ENCODE peak calls at places on chromosome 16, in nine cellular contexts. One of them, this sample, is unnamed.
A peak's percentile ranks its signal among the peaks of the same experiment; 100 is the strongest.

GRCh38 chr16:66266436-66267286 is 99.8 kb upstream of the CDH5 start:
- DNase-seq in stomach: no peak
- DNase-seq in transverse colon: peak; percentile 27
- DNase-seq in tibial nerve: peak; percentile 71
- DNase-seq in H1: no peak
- DNase-seq in ovary: peak; percentile 75
- DNase-seq in GM12878: no peak
- DNase-seq in sigmoid colon: peak; percentile 86
- DNase-seq in A549: no peak
- DNase-seq in this sample: no peak

GRCh38 chr16:57141822-57142631 is 43.8 kb downstream of the PSME3IP1 start:
- DNase-seq in tibial nerve: no peak
- DNase-seq in A549: no peak
- DNase-seq in GM12878: no peak
- DNase-seq in H1: no peak
- DNase-seq in ovary: no peak
- DNase-seq in transverse colon: no peak
- DNase-seq in stomach: no peak
- DNase-seq in sigmoid colon: peak; percentile 56
- DNase-seq in this sample: no peak

GRCh38 chr16:10895053-10895946 is 18.3 kb downstream of the CIITA start:
- DNase-seq in tibial nerve: no peak
- DNase-seq in GM12878: no peak
- DNase-seq in A549: no peak
- DNase-seq in stomach: no peak
- DNase-seq in transverse colon: peak; percentile 33
- DNase-seq in ovary: peak; percentile 62
- DNase-seq in H1: peak; percentile 38
- DNase-seq in sigmoid colon: no peak
- DNase-seq in this sample: no peak

GRCh38 chr16:83231771-83232170 is 576.0 kb upstream of the HSBP1 start:
- DNase-seq in sigmoid colon: no peak
- DNase-seq in H1: no peak
- DNase-seq in A549: no peak
- DNase-seq in stomach: no peak
- DNase-seq in GM12878: no peak
- DNase-seq in ovary: no peak
- DNase-seq in tibial nerve: no peak
- DNase-seq in transverse colon: no peak
- DNase-seq in this sample: no peak

GRCh38 chr16:67660564-67661028 is at the start of gene PARD6A:
- DNase-seq in stomach: peak; percentile 94
- DNase-seq in GM12878: peak; percentile 87
- DNase-seq in sigmoid colon: peak; percentile 99
- DNase-seq in ovary: peak; percentile 96
- DNase-seq in tibial nerve: peak; percentile 90
- DNase-seq in transverse colon: peak; percentile 95
- DNase-seq in A549: peak; percentile 96
- DNase-seq in H1: peak; percentile 93
- DNase-seq in this sample: peak; percentile 98

GRCh38 chr16:68070811-68071546 is 14.2 kb upstream of the NFATC3 start:
- DNase-seq in tibial nerve: no peak
- DNase-seq in H1: no peak
- DNase-seq in A549: no peak
- DNase-seq in transverse colon: no peak
- DNase-seq in GM12878: no peak
- DNase-seq in stomach: no peak
- DNase-seq in ovary: no peak
- DNase-seq in sigmoid colon: no peak
- DNase-seq in this sample: no peak

GRCh38 chr16:4521971-4522623 is 16.5 kb downstream of the CDIP1 start:
- DNase-seq in stomach: no peak
- DNase-seq in GM12878: no peak
- DNase-seq in sigmoid colon: no peak
- DNase-seq in ovary: peak; percentile 52
- DNase-seq in transverse colon: no peak
- DNase-seq in A549: no peak
- DNase-seq in tibial nerve: no peak
- DNase-seq in H1: no peak
- DNase-seq in this sample: no peak

GRCh38 chr16:62213763-62214162 is 177.5 kb upstream of the CDH8 start:
- DNase-seq in GM12878: no peak
- DNase-seq in stomach: no peak
- DNase-seq in ovary: no peak
- DNase-seq in H1: peak; percentile 29
- DNase-seq in sigmoid colon: no peak
- DNase-seq in A549: peak; percentile 6
- DNase-seq in transverse colon: no peak
- DNase-seq in tibial nerve: no peak
- DNase-seq in this sample: no peak

GRCh38 chr16:88920618-88921602 is 54.5 kb upstream of the PABPN1L start:
- DNase-seq in stomach: peak; percentile 58
- DNase-seq in transverse colon: peak; percentile 70
- DNase-seq in H1: no peak
- DNase-seq in sigmoid colon: peak; percentile 87
- DNase-seq in tibial nerve: peak; percentile 61
- DNase-seq in GM12878: no peak
- DNase-seq in A549: no peak
- DNase-seq in ovary: no peak
- DNase-seq in this sample: peak; percentile 93

GRCh38 chr16:23836404-23837291 is 865 bp downstream of the PRKCB start:
- DNase-seq in stomach: peak; percentile 48
- DNase-seq in tibial nerve: no peak
- DNase-seq in ovary: no peak
- DNase-seq in H1: no peak
- DNase-seq in A549: no peak
- DNase-seq in sigmoid colon: peak; percentile 65
- DNase-seq in transverse colon: peak; percentile 49
- DNase-seq in GM12878: no peak
- DNase-seq in this sample: no peak

GRCh38 chr16:26578748-26579147 is 488.0 kb upstream of the C16orf82 start:
- DNase-seq in sigmoid colon: no peak
- DNase-seq in A549: no peak
- DNase-seq in transverse colon: no peak
- DNase-seq in H1: no peak
- DNase-seq in GM12878: no peak
- DNase-seq in stomach: no peak
- DNase-seq in ovary: no peak
- DNase-seq in tibial nerve: no peak
- DNase-seq in this sample: no peak

GRCh38 chr16:48492131-48492530 is 106.9 kb upstream of the SIAH1 start:
- DNase-seq in transverse colon: no peak
- DNase-seq in GM12878: no peak
- DNase-seq in ovary: no peak
- DNase-seq in stomach: no peak
- DNase-seq in H1: no peak
- DNase-seq in sigmoid colon: no peak
- DNase-seq in A549: no peak
- DNase-seq in tibial nerve: no peak
- DNase-seq in this sample: no peak

GRCh38 chr16:9364721-9365693 is 273.6 kb downstream of the HAPSTR1 start:
- DNase-seq in ovary: no peak
- DNase-seq in tibial nerve: peak; percentile 33
- DNase-seq in sigmoid colon: peak; percentile 97
- DNase-seq in H1: no peak
- DNase-seq in stomach: no peak
- DNase-seq in GM12878: no peak
- DNase-seq in transverse colon: peak; percentile 66
- DNase-seq in A549: no peak
- DNase-seq in this sample: peak; percentile 93
- TF ChIP-seq EP300 in ovary: peak; percentile 13
- TF ChIP-seq EP300 in tibial nerve: peak; percentile 88
- TF ChIP-seq EP300 in sigmoid colon: no peak
- TF ChIP-seq EP300 in H1: no peak
- TF ChIP-seq EP300 in stomach: peak; percentile 57
- TF ChIP-seq EP300 in GM12878: no peak
- TF ChIP-seq EP300 in transverse colon: peak; percentile 18
- TF ChIP-seq EP300 in A549: no peak
- TF ChIP-seq EP300 in this sample: peak; percentile 36

GRCh38 chr16:75279277-75279676 is 27.9 kb upstream of the BCAR1 start:
- DNase-seq in GM12878: no peak
- DNase-seq in tibial nerve: no peak
- DNase-seq in stomach: no peak
- DNase-seq in H1: no peak
- DNase-seq in ovary: no peak
- DNase-seq in A549: no peak
- DNase-seq in sigmoid colon: no peak
- DNase-seq in transverse colon: no peak
- DNase-seq in this sample: no peak
- TF ChIP-seq EP300 in GM12878: no peak
- TF ChIP-seq EP300 in tibial nerve: no peak
- TF ChIP-seq EP300 in stomach: no peak
- TF ChIP-seq EP300 in H1: no peak
- TF ChIP-seq EP300 in ovary: no peak
- TF ChIP-seq EP300 in A549: no peak
- TF ChIP-seq EP300 in sigmoid colon: no peak
- TF ChIP-seq EP300 in transverse colon: no peak
- TF ChIP-seq EP300 in this sample: no peak

DNA sequence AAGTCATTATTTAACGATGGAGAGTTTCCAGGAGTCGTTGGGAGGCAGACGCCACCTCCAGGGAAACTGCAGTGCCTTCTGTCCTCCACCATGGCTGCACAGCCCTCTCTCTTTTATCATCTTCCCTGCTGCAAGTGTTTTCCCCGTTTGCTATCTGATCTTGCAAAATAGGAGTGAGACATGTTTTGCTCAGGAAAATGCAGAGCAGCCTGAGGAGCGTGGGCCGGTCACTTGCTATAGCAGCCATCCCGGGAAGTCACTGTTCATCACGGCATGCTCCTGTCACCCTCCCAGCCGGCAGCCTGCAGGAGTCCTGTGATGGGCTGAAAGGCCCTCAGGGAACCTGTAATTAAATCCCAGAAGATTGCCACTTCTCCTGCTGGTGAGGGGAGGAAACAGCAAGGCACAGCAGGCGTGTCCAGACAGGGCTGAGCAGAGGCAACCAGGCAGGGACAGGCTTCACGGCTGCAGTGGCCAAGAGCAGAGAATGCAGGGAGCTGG is 143.1 kb downstream of the GSG1L start:
- DNase-seq in ovary: no peak
- DNase-seq in A549: peak; percentile 20
- DNase-seq in transverse colon: no peak
- DNase-seq in tibial nerve: no peak
- DNase-seq in stomach: no peak
- DNase-seq in sigmoid colon: no peak
- DNase-seq in GM12878: no peak
- DNase-seq in H1: peak; percentile 23
- DNase-seq in this sample: no peak
- TF ChIP-seq EP300 in ovary: no peak
- TF ChIP-seq EP300 in A549: no peak
- TF ChIP-seq EP300 in transverse colon: no peak
- TF ChIP-seq EP300 in tibial nerve: no peak
- TF ChIP-seq EP300 in stomach: no peak
- TF ChIP-seq EP300 in sigmoid colon: no peak
- TF ChIP-seq EP300 in GM12878: no peak
- TF ChIP-seq EP300 in H1: no peak
- TF ChIP-seq EP300 in this sample: no peak

GRCh38 chr16:46842192-46842895 is 11.4 kb upstream of the C16orf87 start:
- DNase-seq in sigmoid colon: no peak
- DNase-seq in transverse colon: no peak
- DNase-seq in stomach: no peak
- DNase-seq in H1: no peak
- DNase-seq in A549: no peak
- DNase-seq in GM12878: no peak
- DNase-seq in tibial nerve: no peak
- DNase-seq in ovary: no peak
- DNase-seq in this sample: peak; percentile 68
- TF ChIP-seq EP300 in sigmoid colon: no peak
- TF ChIP-seq EP300 in transverse colon: no peak
- TF ChIP-seq EP300 in stomach: no peak
- TF ChIP-seq EP300 in H1: no peak
- TF ChIP-seq EP300 in A549: no peak
- TF ChIP-seq EP300 in GM12878: no peak
- TF ChIP-seq EP300 in tibial nerve: no peak
- TF ChIP-seq EP300 in ovary: no peak
- TF ChIP-seq EP300 in this sample: no peak

DNA sequence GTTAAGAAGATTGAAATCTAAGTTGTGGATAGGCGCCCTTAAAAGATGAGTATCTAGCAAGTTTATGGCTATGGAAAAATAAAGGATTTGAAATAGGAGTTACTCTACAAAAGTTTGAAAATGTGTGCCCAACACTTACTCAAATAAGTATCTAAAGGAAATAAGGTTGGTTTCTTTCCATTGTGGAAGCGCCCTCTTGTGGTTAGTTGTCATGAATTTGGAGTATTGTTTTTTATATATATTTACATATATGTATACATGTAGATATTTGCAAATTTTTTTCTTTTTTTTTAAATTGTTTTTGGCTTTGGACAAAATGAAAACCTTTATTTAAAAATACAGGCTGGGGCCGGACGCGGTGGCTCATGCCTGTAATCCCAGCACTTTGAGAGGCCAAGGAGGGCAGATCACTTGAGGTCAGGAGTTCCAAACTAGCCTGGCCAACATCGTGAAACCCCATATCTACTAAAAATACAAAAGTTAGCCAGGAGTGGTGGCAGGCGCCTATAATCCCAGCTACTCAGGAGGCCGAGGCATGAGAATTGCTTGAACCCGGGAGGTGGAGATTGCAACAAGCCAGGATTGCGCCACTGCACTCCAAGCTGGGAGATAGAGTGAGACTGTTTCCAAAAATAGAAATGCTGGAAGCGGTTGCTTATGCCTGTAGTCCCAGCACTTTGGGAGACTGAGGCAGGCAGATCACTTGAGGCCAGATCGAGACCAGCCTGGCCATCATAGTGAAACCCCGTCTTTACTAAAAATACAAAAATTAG is 24.0 kb upstream of the VPS4A start:
- DNase-seq in A549: peak; percentile 70
- DNase-seq in sigmoid colon: peak; percentile 81
- DNase-seq in stomach: no peak
- DNase-seq in tibial nerve: peak; percentile 54
- DNase-seq in transverse colon: peak; percentile 26
- DNase-seq in GM12878: peak; percentile 5
- DNase-seq in ovary: no peak
- DNase-seq in H1: no peak
- DNase-seq in this sample: no peak
- TF ChIP-seq EP300 in A549: no peak
- TF ChIP-seq EP300 in sigmoid colon: no peak
- TF ChIP-seq EP300 in stomach: no peak
- TF ChIP-seq EP300 in tibial nerve: peak; percentile 65
- TF ChIP-seq EP300 in transverse colon: no peak
- TF ChIP-seq EP300 in GM12878: no peak
- TF ChIP-seq EP300 in ovary: no peak
- TF ChIP-seq EP300 in H1: no peak
- TF ChIP-seq EP300 in this sample: no peak

DNA sequence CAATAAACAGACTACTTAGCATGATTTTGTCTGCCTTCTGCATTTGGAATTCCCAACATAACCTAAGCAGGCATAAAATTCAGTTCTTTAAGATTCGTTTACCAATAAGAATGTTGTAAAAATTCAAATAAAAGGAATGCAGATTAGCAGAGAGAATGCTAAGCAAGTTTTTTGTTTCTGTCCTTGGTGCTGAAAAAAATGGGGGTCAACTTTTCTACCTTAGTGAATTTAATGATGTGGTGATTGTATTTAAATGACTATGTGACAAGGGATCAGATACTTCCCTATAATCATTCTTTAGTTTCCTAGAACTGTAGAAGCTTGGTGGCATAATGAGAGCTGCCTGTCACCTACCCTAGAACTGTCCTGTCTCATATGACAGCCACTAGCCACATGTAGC is 159.5 kb downstream of the RBFOX1 start:
- DNase-seq in H1: no peak
- DNase-seq in transverse colon: no peak
- DNase-seq in GM12878: no peak
- DNase-seq in stomach: no peak
- DNase-seq in A549: no peak
- DNase-seq in ovary: no peak
- DNase-seq in tibial nerve: no peak
- DNase-seq in sigmoid colon: no peak
- DNase-seq in this sample: no peak
- TF ChIP-seq EP300 in H1: no peak
- TF ChIP-seq EP300 in transverse colon: no peak
- TF ChIP-seq EP300 in GM12878: no peak
- TF ChIP-seq EP300 in stomach: no peak
- TF ChIP-seq EP300 in A549: no peak
- TF ChIP-seq EP300 in ovary: no peak
- TF ChIP-seq EP300 in tibial nerve: no peak
- TF ChIP-seq EP300 in sigmoid colon: no peak
- TF ChIP-seq EP300 in this sample: no peak

This sample was measured in esophagus muscularis mucosa.